ENCODE peak calls at places on chromosomes 11 and 22, in ten cellular contexts. S, R, J, A, H, U, E, M, P and N are unnamed samples.

GRCh38 chr11:113369411-113369810 is 18.2 kb upstream of the ANKK1 start:
- DNase-seq in S (no peak), R (no peak), J (no peak), A (no peak), H (no peak), U (no peak), E (no peak), M (no peak), P (no peak), N (no peak)

GRCh38 chr11:22554221-22554620 is 71.4 kb downstream of the FANCF start:
- DNase-seq in S (no peak), R (no peak), J (no peak), A (no peak), H (no peak), U (no peak), E (no peak), M (no peak), P (no peak), N (no peak)

GRCh38 chr11:124481365-124482323 is 36.1 kb upstream of the OR8B8 start:
- DNase-seq in S (no peak), R (no peak), J (peak), A (no peak), H (peak), U (no peak), E (peak), M (peak), P (no peak), N (no peak)

GRCh38 chr11:115222218-115222862 is 281.9 kb downstream of the CADM1 start:
- DNase-seq in S (no peak), R (no peak), J (peak), A (no peak), H (peak), U (no peak), E (peak), M (no peak), P (no peak), N (no peak)

GRCh38 chr22:27397948-27398330 is 403.6 kb downstream of the MN1 start:
- DNase-seq in S (no peak), R (peak), J (no peak), A (no peak), H (no peak), U (no peak), E (no peak), M (no peak), P (no peak), N (no peak)

GRCh38 chr11:103051986-103052385 is 40.0 kb downstream of the DCUN1D5 start:
- DNase-seq in S (no peak), R (no peak), J (peak), A (no peak), H (peak), U (no peak), E (no peak), M (no peak), P (no peak), N (no peak)

GRCh38 chr11:104531894-104532293 is 366.4 kb downstream of the CASP12 start:
- DNase-seq in S (no peak), R (no peak), J (no peak), A (no peak), H (no peak), U (no peak), E (no peak), M (no peak), P (no peak), N (no peak)

GRCh38 chr11:46159694-46160093 is 38.4 kb upstream of the PHF21A start:
- DNase-seq in S (no peak), R (no peak), J (no peak), A (no peak), H (no peak), U (no peak), E (no peak), M (no peak), P (no peak), N (no peak)

GRCh38 chr22:35538801-35539321 is 1.8 kb upstream of the RASD2 start:
- DNase-seq in S (peak), R (no peak), J (peak), A (peak), H (peak), U (no peak), E (peak), M (peak), P (peak), N (no peak)

GRCh38 chr22:45515678-45516077 is 13.0 kb downstream of the FBLN1 start:
- DNase-seq in S (no peak), R (no peak), J (no peak), A (no peak), H (no peak), U (no peak), E (no peak), M (no peak), P (no peak), N (no peak)

GRCh38 chr22:19109198-19110063 is 12.8 kb downstream of the DGCR2 start:
- DNase-seq in S (no peak), R (no peak), J (peak), A (peak), H (peak), U (peak), E (no peak), M (peak), P (peak), N (no peak)

GRCh38 chr11:131668867-131669780 is 298.7 kb downstream of the NTM start:
- DNase-seq in S (peak), R (no peak), J (peak), A (no peak), H (peak), U (no peak), E (no peak), M (peak), P (peak), N (no peak)

GRCh38 chr11:128579790-128580504 is 7.4 kb downstream of the ETS1 start:
- DNase-seq in S (no peak), R (no peak), J (no peak), A (no peak), H (peak), U (no peak), E (no peak), M (no peak), P (no peak), N (no peak)

GRCh38 chr22:47808886-47809620 is 1046.6 kb downstream of the TBC1D22A start:
- DNase-seq in S (no peak), R (no peak), J (no peak), A (no peak), H (no peak), U (no peak), E (no peak), M (no peak), P (no peak), N (no peak)

GRCh38 chr11:4665424-4665823 is 21.6 kb downstream of the OR51E1 start:
- DNase-seq in S (no peak), R (no peak), J (no peak), A (no peak), H (no peak), U (no peak), E (no peak), M (no peak), P (no peak), N (no peak)

GRCh38 chr11:10160350-10160749 is 133.7 kb downstream of the SBF2 start:
- DNase-seq in S (no peak), R (no peak), J (no peak), A (no peak), H (no peak), U (no peak), E (no peak), M (no peak), P (no peak), N (no peak)

GRCh38 chr11:1841511-1842148 is 2.8 kb downstream of the TNNI2 start:
- DNase-seq in S (no peak), R (peak), J (no peak), A (no peak), H (no peak), U (no peak), E (no peak), M (no peak), P (no peak), N (no peak)